ENCODE peak calls at places on chromosomes 11 and 22, in four cellular contexts. X, N, B and F are unnamed samples.

GRCh38 chr11:118643142-118643994 is 36.0 kb downstream of the PHLDB1 start:
- DNase-seq in X (peak), N (no peak), B (no peak), F (peak)

GRCh38 chr11:3022982-3023381 is 30.9 kb upstream of the NAP1L4 start:
- DNase-seq in X (no peak), N (peak), B (no peak), F (no peak)

GRCh38 chr11:104946907-104947306 is 21.5 kb downstream of the CASP4 start:
- DNase-seq in X (no peak), N (peak), B (no peak), F (peak)

GRCh38 chr11:122309262-122309925 is 193.4 kb upstream of the BLID start:
- DNase-seq in X (no peak), N (no peak), B (no peak), F (no peak)

GRCh38 chr11:116339306-116339705 is 433.5 kb downstream of the BUD13 start:
- DNase-seq in X (no peak), N (no peak), B (no peak), F (no peak)

GRCh38 chr11:102457056-102457677 is 4.6 kb upstream of the TMEM123 start:
- DNase-seq in X (no peak), N (no peak), B (no peak), F (no peak)

GRCh38 chr11:127639916-127640315 is 639.3 kb upstream of the KIRREL3 start:
- DNase-seq in X (no peak), N (peak), B (no peak), F (no peak)

GRCh38 chr11:47014097-47014496 is 77.5 kb downstream of the CSTPP1 start:
- DNase-seq in X (no peak), N (no peak), B (no peak), F (no peak)

GRCh38 chr22:35622132-35622913 is 5.2 kb upstream of the MB start:
- DNase-seq in X (peak), N (no peak), B (peak), F (peak)

GRCh38 chr11:47216141-47216798 is 1.5 kb downstream of the DDB2 start:
- DNase-seq in X (peak), N (peak), B (no peak), F (peak)

GRCh38 chr11:102197759-102198158 is 87.5 kb downstream of the YAP1 start:
- DNase-seq in X (no peak), N (no peak), B (no peak), F (no peak)

GRCh38 chr11:620935-621814 is 3.6 kb downstream of the CDHR5 start:
- DNase-seq in X (no peak), N (no peak), B (no peak), F (no peak)

GRCh38 chr22:49152146-49152929 is 675.3 kb downstream of the BRD1 start:
- DNase-seq in X (peak), N (no peak), B (no peak), F (no peak)